ENCODE peak calls at places on chromosome 15, in seven cellular contexts. One of them, this sample, is unnamed.

GRCh38 chr15:34914316-34914715 is 55.2 kb downstream of the AQR start:
- DNase-seq in stimulated activated CD4-positive, alpha-beta T cell treated with anti-CD3 and anti-CD28 coated beads, Interleukin-2, amount 100 ng/mL, for 48 hours: no peak
- DNase-seq in AG20443: no peak
- DNase-seq in NCI-H524: no peak
- DNase-seq in stimulated activated CD8-positive, alpha-beta memory T cell treated with anti-CD3 and anti-CD28 coated beads, Interleukin-15, amount 100 ng/mL, for 24 hours: no peak
- DNase-seq in HTR-8/SVneo: no peak
- DNase-seq in NCI-H446 treated with DMSO at 0.1 percent for 48 hours: no peak
- DNase-seq in this sample: no peak

GRCh38 chr15:58247803-58248503 is 109.8 kb downstream of the AQP9 start:
- DNase-seq in NCI-H524: no peak
- DNase-seq in stimulated activated CD4-positive, alpha-beta T cell treated with anti-CD3 and anti-CD28 coated beads, Interleukin-2, amount 100 ng/mL, for 48 hours: no peak
- DNase-seq in HTR-8/SVneo: no peak
- DNase-seq in NCI-H446 treated with DMSO at 0.1 percent for 48 hours: no peak
- DNase-seq in AG20443: peak
- DNase-seq in stimulated activated CD8-positive, alpha-beta memory T cell treated with anti-CD3 and anti-CD28 coated beads, Interleukin-15, amount 100 ng/mL, for 24 hours: no peak
- DNase-seq in this sample: no peak

GRCh38 chr15:56468271-56468912 is 3.5 kb upstream of the MNS1 start:
- DNase-seq in NCI-H524: no peak
- DNase-seq in AG20443: no peak
- DNase-seq in NCI-H446 treated with DMSO at 0.1 percent for 48 hours: no peak
- DNase-seq in stimulated activated CD8-positive, alpha-beta memory T cell treated with anti-CD3 and anti-CD28 coated beads, Interleukin-15, amount 100 ng/mL, for 24 hours: no peak
- DNase-seq in stimulated activated CD4-positive, alpha-beta T cell treated with anti-CD3 and anti-CD28 coated beads, Interleukin-2, amount 100 ng/mL, for 48 hours: no peak
- DNase-seq in HTR-8/SVneo: no peak
- DNase-seq in this sample: no peak

GRCh38 chr15:85890620-85890980 is 95.9 kb upstream of the KLHL25 start:
- DNase-seq in NCI-H524: peak
- DNase-seq in AG20443: no peak
- DNase-seq in NCI-H446 treated with DMSO at 0.1 percent for 48 hours: peak
- DNase-seq in HTR-8/SVneo: no peak
- DNase-seq in stimulated activated CD4-positive, alpha-beta T cell treated with anti-CD3 and anti-CD28 coated beads, Interleukin-2, amount 100 ng/mL, for 48 hours: no peak
- DNase-seq in stimulated activated CD8-positive, alpha-beta memory T cell treated with anti-CD3 and anti-CD28 coated beads, Interleukin-15, amount 100 ng/mL, for 24 hours: no peak
- DNase-seq in this sample: no peak

GRCh38 chr15:31136016-31136415 is 34.5 kb upstream of the TRPM1 start:
- DNase-seq in stimulated activated CD8-positive, alpha-beta memory T cell treated with anti-CD3 and anti-CD28 coated beads, Interleukin-15, amount 100 ng/mL, for 24 hours: no peak
- DNase-seq in AG20443: no peak
- DNase-seq in stimulated activated CD4-positive, alpha-beta T cell treated with anti-CD3 and anti-CD28 coated beads, Interleukin-2, amount 100 ng/mL, for 48 hours: no peak
- DNase-seq in NCI-H446 treated with DMSO at 0.1 percent for 48 hours: no peak
- DNase-seq in HTR-8/SVneo: no peak
- DNase-seq in NCI-H524: no peak
- DNase-seq in this sample: no peak

GRCh38 chr15:60299452-60300047 is 98.2 kb downstream of the ANXA2 start:
- DNase-seq in HTR-8/SVneo: no peak
- DNase-seq in NCI-H524: peak
- DNase-seq in stimulated activated CD8-positive, alpha-beta memory T cell treated with anti-CD3 and anti-CD28 coated beads, Interleukin-15, amount 100 ng/mL, for 24 hours: no peak
- DNase-seq in stimulated activated CD4-positive, alpha-beta T cell treated with anti-CD3 and anti-CD28 coated beads, Interleukin-2, amount 100 ng/mL, for 48 hours: no peak
- DNase-seq in AG20443: peak
- DNase-seq in NCI-H446 treated with DMSO at 0.1 percent for 48 hours: peak
- DNase-seq in this sample: no peak

GRCh38 chr15:55786341-55786740 is 43.4 kb upstream of the PRTG start:
- DNase-seq in NCI-H446 treated with DMSO at 0.1 percent for 48 hours: no peak
- DNase-seq in stimulated activated CD8-positive, alpha-beta memory T cell treated with anti-CD3 and anti-CD28 coated beads, Interleukin-15, amount 100 ng/mL, for 24 hours: no peak
- DNase-seq in HTR-8/SVneo: no peak
- DNase-seq in stimulated activated CD4-positive, alpha-beta T cell treated with anti-CD3 and anti-CD28 coated beads, Interleukin-2, amount 100 ng/mL, for 48 hours: no peak
- DNase-seq in NCI-H524: no peak
- DNase-seq in AG20443: no peak
- DNase-seq in this sample: no peak

GRCh38 chr15:91456251-91456718 is 356.2 kb downstream of the SV2B start:
- DNase-seq in NCI-H446 treated with DMSO at 0.1 percent for 48 hours: no peak
- DNase-seq in NCI-H524: no peak
- DNase-seq in AG20443: no peak
- DNase-seq in HTR-8/SVneo: no peak
- DNase-seq in stimulated activated CD4-positive, alpha-beta T cell treated with anti-CD3 and anti-CD28 coated beads, Interleukin-2, amount 100 ng/mL, for 48 hours: no peak
- DNase-seq in stimulated activated CD8-positive, alpha-beta memory T cell treated with anti-CD3 and anti-CD28 coated beads, Interleukin-15, amount 100 ng/mL, for 24 hours: no peak
- DNase-seq in this sample: no peak

GRCh38 chr15:47399100-47399499 is 318.2 kb upstream of the SEMA6D start:
- DNase-seq in NCI-H524: no peak
- DNase-seq in stimulated activated CD4-positive, alpha-beta T cell treated with anti-CD3 and anti-CD28 coated beads, Interleukin-2, amount 100 ng/mL, for 48 hours: no peak
- DNase-seq in HTR-8/SVneo: no peak
- DNase-seq in NCI-H446 treated with DMSO at 0.1 percent for 48 hours: no peak
- DNase-seq in AG20443: no peak
- DNase-seq in stimulated activated CD8-positive, alpha-beta memory T cell treated with anti-CD3 and anti-CD28 coated beads, Interleukin-15, amount 100 ng/mL, for 24 hours: no peak
- DNase-seq in this sample: no peak

GRCh38 chr15:33067456-33067855 is 127.1 kb downstream of the FMN1 start:
- DNase-seq in AG20443: peak
- DNase-seq in stimulated activated CD8-positive, alpha-beta memory T cell treated with anti-CD3 and anti-CD28 coated beads, Interleukin-15, amount 100 ng/mL, for 24 hours: no peak
- DNase-seq in NCI-H446 treated with DMSO at 0.1 percent for 48 hours: no peak
- DNase-seq in HTR-8/SVneo: peak
- DNase-seq in stimulated activated CD4-positive, alpha-beta T cell treated with anti-CD3 and anti-CD28 coated beads, Interleukin-2, amount 100 ng/mL, for 48 hours: no peak
- DNase-seq in NCI-H524: no peak
- DNase-seq in this sample: no peak

GRCh38 chr15:70250208-70251201 is 152.8 kb upstream of the TLE3 start:
- DNase-seq in stimulated activated CD4-positive, alpha-beta T cell treated with anti-CD3 and anti-CD28 coated beads, Interleukin-2, amount 100 ng/mL, for 48 hours: no peak
- DNase-seq in NCI-H524: no peak
- DNase-seq in HTR-8/SVneo: no peak
- DNase-seq in AG20443: no peak
- DNase-seq in stimulated activated CD8-positive, alpha-beta memory T cell treated with anti-CD3 and anti-CD28 coated beads, Interleukin-15, amount 100 ng/mL, for 24 hours: no peak
- DNase-seq in NCI-H446 treated with DMSO at 0.1 percent for 48 hours: no peak
- DNase-seq in this sample: no peak

GRCh38 chr15:58490405-58491150 is 58.8 kb downstream of the LIPC start:
- DNase-seq in AG20443: no peak
- DNase-seq in NCI-H524: no peak
- DNase-seq in stimulated activated CD8-positive, alpha-beta memory T cell treated with anti-CD3 and anti-CD28 coated beads, Interleukin-15, amount 100 ng/mL, for 24 hours: no peak
- DNase-seq in NCI-H446 treated with DMSO at 0.1 percent for 48 hours: no peak
- DNase-seq in stimulated activated CD4-positive, alpha-beta T cell treated with anti-CD3 and anti-CD28 coated beads, Interleukin-2, amount 100 ng/mL, for 48 hours: no peak
- DNase-seq in HTR-8/SVneo: no peak
- DNase-seq in this sample: no peak

GRCh38 chr15:67024322-67024997 is 40.9 kb upstream of the SMAD3 start:
- DNase-seq in HTR-8/SVneo: peak
- DNase-seq in stimulated activated CD4-positive, alpha-beta T cell treated with anti-CD3 and anti-CD28 coated beads, Interleukin-2, amount 100 ng/mL, for 48 hours: peak
- DNase-seq in NCI-H446 treated with DMSO at 0.1 percent for 48 hours: peak
- DNase-seq in stimulated activated CD8-positive, alpha-beta memory T cell treated with anti-CD3 and anti-CD28 coated beads, Interleukin-15, amount 100 ng/mL, for 24 hours: no peak
- DNase-seq in AG20443: peak
- DNase-seq in NCI-H524: no peak
- DNase-seq in this sample: peak

GRCh38 chr15:52067545-52067926 is 45.0 kb downstream of the BCL2L10 start:
- DNase-seq in AG20443: no peak
- DNase-seq in NCI-H524: no peak
- DNase-seq in stimulated activated CD4-positive, alpha-beta T cell treated with anti-CD3 and anti-CD28 coated beads, Interleukin-2, amount 100 ng/mL, for 48 hours: no peak
- DNase-seq in HTR-8/SVneo: no peak
- DNase-seq in NCI-H446 treated with DMSO at 0.1 percent for 48 hours: no peak
- DNase-seq in stimulated activated CD8-positive, alpha-beta memory T cell treated with anti-CD3 and anti-CD28 coated beads, Interleukin-15, amount 100 ng/mL, for 24 hours: no peak
- DNase-seq in this sample: no peak

GRCh38 chr15:94456246-94456645 is 224.9 kb downstream of the MCTP2 start:
- DNase-seq in AG20443: no peak
- DNase-seq in stimulated activated CD4-positive, alpha-beta T cell treated with anti-CD3 and anti-CD28 coated beads, Interleukin-2, amount 100 ng/mL, for 48 hours: no peak
- DNase-seq in NCI-H446 treated with DMSO at 0.1 percent for 48 hours: no peak
- DNase-seq in NCI-H524: no peak
- DNase-seq in stimulated activated CD8-positive, alpha-beta memory T cell treated with anti-CD3 and anti-CD28 coated beads, Interleukin-15, amount 100 ng/mL, for 24 hours: no peak
- DNase-seq in HTR-8/SVneo: no peak
- DNase-seq in this sample: no peak

GRCh38 chr15:37132826-37133417 is 32.6 kb upstream of the MEIS2 start:
- DNase-seq in HTR-8/SVneo: no peak
- DNase-seq in AG20443: no peak
- DNase-seq in NCI-H524: no peak
- DNase-seq in stimulated activated CD4-positive, alpha-beta T cell treated with anti-CD3 and anti-CD28 coated beads, Interleukin-2, amount 100 ng/mL, for 48 hours: no peak
- DNase-seq in NCI-H446 treated with DMSO at 0.1 percent for 48 hours: no peak
- DNase-seq in stimulated activated CD8-positive, alpha-beta memory T cell treated with anti-CD3 and anti-CD28 coated beads, Interleukin-15, amount 100 ng/mL, for 24 hours: no peak
- DNase-seq in this sample: no peak

GRCh38 chr15:51390932-51391432 is 49.5 kb downstream of the GLDN start:
- DNase-seq in HTR-8/SVneo: no peak
- DNase-seq in NCI-H446 treated with DMSO at 0.1 percent for 48 hours: no peak
- DNase-seq in NCI-H524: no peak
- DNase-seq in stimulated activated CD4-positive, alpha-beta T cell treated with anti-CD3 and anti-CD28 coated beads, Interleukin-2, amount 100 ng/mL, for 48 hours: no peak
- DNase-seq in stimulated activated CD8-positive, alpha-beta memory T cell treated with anti-CD3 and anti-CD28 coated beads, Interleukin-15, amount 100 ng/mL, for 24 hours: no peak
- DNase-seq in AG20443: no peak
- DNase-seq in this sample: no peak

GRCh38 chr15:100174532-100174931 is 167.2 kb downstream of the ADAMTS17 start:
- DNase-seq in HTR-8/SVneo: no peak
- DNase-seq in stimulated activated CD8-positive, alpha-beta memory T cell treated with anti-CD3 and anti-CD28 coated beads, Interleukin-15, amount 100 ng/mL, for 24 hours: no peak
- DNase-seq in NCI-H524: no peak
- DNase-seq in AG20443: no peak
- DNase-seq in stimulated activated CD4-positive, alpha-beta T cell treated with anti-CD3 and anti-CD28 coated beads, Interleukin-2, amount 100 ng/mL, for 48 hours: no peak
- DNase-seq in NCI-H446 treated with DMSO at 0.1 percent for 48 hours: no peak
- DNase-seq in this sample: no peak

GRCh38 chr15:84819291-84819768 is 2.2 kb downstream of the ALPK3 start:
- DNase-seq in HTR-8/SVneo: no peak
- DNase-seq in NCI-H524: no peak
- DNase-seq in stimulated activated CD4-positive, alpha-beta T cell treated with anti-CD3 and anti-CD28 coated beads, Interleukin-2, amount 100 ng/mL, for 48 hours: no peak
- DNase-seq in AG20443: no peak
- DNase-seq in stimulated activated CD8-positive, alpha-beta memory T cell treated with anti-CD3 and anti-CD28 coated beads, Interleukin-15, amount 100 ng/mL, for 24 hours: no peak
- DNase-seq in NCI-H446 treated with DMSO at 0.1 percent for 48 hours: no peak
- DNase-seq in this sample: no peak

GRCh38 chr15:48572823-48573222 is 72.7 kb downstream of the FBN1 start:
- DNase-seq in NCI-H524: no peak
- DNase-seq in stimulated activated CD4-positive, alpha-beta T cell treated with anti-CD3 and anti-CD28 coated beads, Interleukin-2, amount 100 ng/mL, for 48 hours: no peak
- DNase-seq in AG20443: no peak
- DNase-seq in stimulated activated CD8-positive, alpha-beta memory T cell treated with anti-CD3 and anti-CD28 coated beads, Interleukin-15, amount 100 ng/mL, for 24 hours: no peak
- DNase-seq in NCI-H446 treated with DMSO at 0.1 percent for 48 hours: no peak
- DNase-seq in HTR-8/SVneo: no peak
- DNase-seq in this sample: no peak

GRCh38 chr15:79778378-79778990 is 118.3 kb downstream of the MTHFS start:
- DNase-seq in AG20443: no peak
- DNase-seq in stimulated activated CD8-positive, alpha-beta memory T cell treated with anti-CD3 and anti-CD28 coated beads, Interleukin-15, amount 100 ng/mL, for 24 hours: no peak
- DNase-seq in HTR-8/SVneo: no peak
- DNase-seq in NCI-H524: no peak
- DNase-seq in NCI-H446 treated with DMSO at 0.1 percent for 48 hours: no peak
- DNase-seq in stimulated activated CD4-positive, alpha-beta T cell treated with anti-CD3 and anti-CD28 coated beads, Interleukin-2, amount 100 ng/mL, for 48 hours: no peak
- DNase-seq in this sample: no peak

GRCh38 chr15:76932090-76932966 is 779 bp downstream of the RCN2 start:
- DNase-seq in AG20443: no peak
- DNase-seq in stimulated activated CD4-positive, alpha-beta T cell treated with anti-CD3 and anti-CD28 coated beads, Interleukin-2, amount 100 ng/mL, for 48 hours: no peak
- DNase-seq in HTR-8/SVneo: no peak
- DNase-seq in NCI-H524: no peak
- DNase-seq in NCI-H446 treated with DMSO at 0.1 percent for 48 hours: no peak
- DNase-seq in stimulated activated CD8-positive, alpha-beta memory T cell treated with anti-CD3 and anti-CD28 coated beads, Interleukin-15, amount 100 ng/mL, for 24 hours: no peak
- DNase-seq in this sample: no peak

This sample was measured in Panc1.